ENCODE peak calls at places on chromosomes 7 and 10, in four cellular contexts. S, F, Z and W are unnamed samples.
A peak's percentile ranks its signal among the peaks of the same experiment; 100 is the strongest.

GRCh38 chr7:36547361-36547760 is 157.7 kb downstream of the ANLN start:
- DNase-seq in S (no peak), F (no peak), Z (no peak), W (no peak)

GRCh38 chr7:36003343-36003742 is 149.7 kb upstream of the EEPD1 start:
- DNase-seq in S (no peak), F (no peak), Z (no peak), W (no peak)

GRCh38 chr7:84746347-84746746 is 440.5 kb downstream of the SEMA3D start:
- DNase-seq in S (no peak), F (no peak), Z (no peak), W (no peak)

GRCh38 chr10:80253266-80253962 is 36.0 kb downstream of the MAT1A start:
- DNase-seq in S (no peak), F (no peak), Z (no peak), W (no peak)

GRCh38 chr7:1085910-1086421 is 1.9 kb upstream of the GPER1 start:
- DNase-seq in S (no peak), F (no peak), Z (no peak), W (no peak)

GRCh38 chr10:22666287-22667092 is 47.9 kb downstream of the PIP4K2A start:
- DNase-seq in S (no peak), F (no peak), Z (no peak), W (no peak)

GRCh38 chr7:123499211-123499968 is 35.0 kb downstream of the IQUB start:
- DNase-seq in S (no peak), F (no peak), Z (no peak), W (no peak)

GRCh38 chr10:13891542-13892431 is 305.0 kb downstream of the PRPF18 start:
- DNase-seq in S (no peak), F (no peak), Z (peak; percentile 59), W (peak; percentile 73)

GRCh38 chr10:70094287-70094686 is 38.3 kb downstream of the AIFM2 start:
- DNase-seq in S (no peak), F (no peak), Z (no peak), W (no peak)

GRCh38 chr7:108226723-108227359 is 96.7 kb upstream of the LAMB4 start:
- DNase-seq in S (no peak), F (no peak), Z (no peak), W (no peak)

GRCh38 chr7:104029765-104030164 is 40.3 kb upstream of the RELN start:
- DNase-seq in S (no peak), F (no peak), Z (no peak), W (no peak)

GRCh38 chr7:356087-356486 is 66.1 kb downstream of the FOXL3 start:
- DNase-seq in S (no peak), F (no peak), Z (no peak), W (no peak)

GRCh38 chr7:100493476-100494264 is 9.9 kb downstream of the NYAP1 start:
- DNase-seq in S (no peak), F (no peak), Z (peak; percentile 69), W (peak; percentile 77)

GRCh38 chr7:148973256-148973655 is 55.0 kb downstream of the PDIA4 start:
- DNase-seq in S (no peak), F (no peak), Z (no peak), W (no peak)

GRCh38 chr7:39847227-39847626 is 102.8 kb upstream of the CDK13 start:
- DNase-seq in S (no peak), F (no peak), Z (no peak), W (no peak)

GRCh38 chr7:158585721-158586498 is 1.7 kb downstream of the PTPRN2 start:
- DNase-seq in S (no peak), F (no peak), Z (no peak), W (no peak)

GRCh38 chr7:66344166-66344565 is 139.0 kb downstream of the TPST1 start:
- DNase-seq in S (no peak), F (no peak), Z (no peak), W (no peak)

GRCh38 chr7:132072165-132072564 is 504.1 kb downstream of the PLXNA4 start:
- DNase-seq in S (no peak), F (no peak), Z (no peak), W (no peak)

GRCh38 chr7:82631998-82632397 is 188.4 kb upstream of the CACNA2D1 start:
- DNase-seq in S (no peak), F (no peak), Z (no peak), W (no peak)

GRCh38 chr10:45064998-45065397 is 64.3 kb downstream of the ZNF22 start:
- DNase-seq in S (no peak), F (no peak), Z (no peak), W (no peak)

GRCh38 chr10:35635576-35635975 is 6.5 kb downstream of the FZD8 start:
- DNase-seq in S (no peak), F (peak; percentile 59), Z (peak; percentile 15), W (peak; percentile 65)

GRCh38 chr7:112635742-112636141 is 154.5 kb downstream of the TMEM168 start:
- DNase-seq in S (no peak), F (no peak), Z (no peak), W (no peak)

GRCh38 chr10:25561761-25562160 is 372.3 kb upstream of the MYO3A start:
- DNase-seq in S (no peak), F (no peak), Z (no peak), W (no peak)